ENCODE peak calls at places on chromosome 18, in six cellular contexts. E, R, A, W, M and C are unnamed samples.

GRCh38 chr18:32139835-32140283 is 48.2 kb downstream of the RNF138 start:
- DNase-seq in E (no peak), R (no peak), A (no peak), W (no peak), M (no peak), C (no peak)

GRCh38 chr18:46469186-46469915 is 187.7 kb downstream of the LOXHD1 start:
- DNase-seq in E (peak; percentile 23), R (no peak), A (no peak), W (no peak), M (no peak), C (no peak)

GRCh38 chr18:5895886-5896740 is 791 bp upstream of the TMEM200C start:
- DNase-seq in E (peak; percentile 76), R (peak; percentile 53), A (peak; percentile 34), W (peak; percentile 54), M (no peak), C (no peak)

GRCh38 chr18:78242307-78242643 is 737.3 kb upstream of the SALL3 start:
- DNase-seq in E (no peak), R (peak; percentile 49), A (no peak), W (peak; percentile 55), M (no peak), C (no peak)

GRCh38 chr18:74598350-74599001 is 806 bp downstream of the ZNF407 start:
- DNase-seq in E (peak; percentile 55), R (peak; percentile 75), A (peak; percentile 60), W (peak; percentile 37), M (peak; percentile 73), C (peak; percentile 84)

GRCh38 chr18:51400721-51401120 is 203.2 kb upstream of the MEX3C start:
- DNase-seq in E (no peak), R (no peak), A (no peak), W (no peak), M (no peak), C (no peak)

GRCh38 chr18:75698861-75699260 is 271.4 kb upstream of the SMIM21 start:
- DNase-seq in E (no peak), R (no peak), A (no peak), W (no peak), M (no peak), C (no peak)

GRCh38 chr18:26510337-26510736 is 38.0 kb downstream of the KCTD1 start:
- DNase-seq in E (no peak), R (no peak), A (no peak), W (no peak), M (no peak), C (no peak)

DNA sequence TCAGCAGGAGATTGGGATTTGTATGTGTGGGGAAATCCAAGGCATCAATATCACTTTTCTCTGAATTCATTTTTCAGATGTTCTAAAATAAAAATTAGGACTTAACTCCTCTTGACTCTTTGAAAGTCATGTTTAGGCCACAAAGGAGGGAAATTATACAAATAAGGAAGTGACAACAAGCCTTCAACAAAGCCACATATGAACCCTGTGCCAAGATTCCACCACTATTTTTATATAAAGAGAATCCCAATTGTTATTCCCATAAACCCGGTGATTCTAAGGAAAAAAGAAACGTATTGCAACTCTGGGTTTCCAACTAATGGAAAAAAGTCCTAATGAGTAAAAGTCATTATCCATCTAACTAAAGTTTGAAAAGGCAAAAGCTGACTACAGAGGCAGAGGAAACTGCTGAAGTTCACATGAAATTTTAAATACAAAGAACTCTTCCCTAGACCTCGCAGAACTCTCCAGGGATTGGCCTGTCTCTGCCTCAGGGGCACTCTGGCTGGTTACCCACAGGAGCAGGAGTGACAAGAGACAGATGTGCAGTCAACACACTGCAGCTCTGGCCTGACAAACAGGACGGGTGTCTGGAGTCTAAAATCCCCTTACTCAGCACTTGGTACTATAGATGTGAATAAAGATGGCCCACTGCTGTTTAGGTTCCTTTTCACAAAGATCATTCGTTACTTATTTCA is 11.5 kb downstream of the NPC1 start:
- DNase-seq in E (no peak), R (no peak), A (no peak), W (no peak), M (no peak), C (no peak)
- H3K27ac ChIP-seq in E (no peak overlapping the region), R (peak overlapping the region; percentile 76), A (no peak overlapping the region), W (no peak overlapping the region), M (peak overlapping the region; percentile 30), C (peak overlapping the region; percentile 30)

DNA sequence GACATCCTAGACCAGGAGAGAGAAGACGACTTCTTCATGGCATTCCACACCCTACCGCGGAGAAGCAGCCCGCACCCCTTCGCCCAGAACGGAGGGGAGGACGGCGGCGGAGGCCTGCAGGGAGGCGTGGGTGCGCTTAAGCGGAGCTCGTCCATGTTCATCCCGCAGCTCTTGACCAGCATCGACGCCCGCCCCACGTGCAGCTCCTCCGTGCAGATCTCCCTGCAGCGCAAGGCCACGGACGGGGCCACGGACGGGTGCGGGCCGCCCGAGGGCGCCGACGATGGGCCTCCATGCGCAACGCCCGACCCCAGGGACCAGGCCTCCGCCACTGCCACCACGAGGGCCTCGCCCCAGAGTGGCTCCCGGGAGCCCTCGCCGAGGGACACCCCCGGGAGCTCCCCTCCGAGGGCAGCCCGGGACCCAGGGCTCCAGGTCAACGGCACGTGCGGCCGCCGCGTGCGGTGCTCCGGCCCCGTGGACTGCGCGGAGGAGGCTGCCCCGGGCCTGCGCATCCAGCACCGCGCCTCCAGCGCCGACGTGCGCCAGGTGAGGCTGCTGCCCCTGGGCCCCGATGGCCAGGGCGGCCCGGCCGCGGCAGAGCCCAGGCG is 211.8 kb downstream of the NEDD4L start:
- DNase-seq in E (no peak), R (peak; percentile 35), A (peak; percentile 30), W (no peak), M (no peak), C (no peak)
- H3K27ac ChIP-seq in E (no peak overlapping the region), R (peak overlapping the region; percentile 65), A (peak overlapping the region; percentile 93), W (no peak overlapping the region), M (no peak overlapping the region), C (no peak overlapping the region)

DNA sequence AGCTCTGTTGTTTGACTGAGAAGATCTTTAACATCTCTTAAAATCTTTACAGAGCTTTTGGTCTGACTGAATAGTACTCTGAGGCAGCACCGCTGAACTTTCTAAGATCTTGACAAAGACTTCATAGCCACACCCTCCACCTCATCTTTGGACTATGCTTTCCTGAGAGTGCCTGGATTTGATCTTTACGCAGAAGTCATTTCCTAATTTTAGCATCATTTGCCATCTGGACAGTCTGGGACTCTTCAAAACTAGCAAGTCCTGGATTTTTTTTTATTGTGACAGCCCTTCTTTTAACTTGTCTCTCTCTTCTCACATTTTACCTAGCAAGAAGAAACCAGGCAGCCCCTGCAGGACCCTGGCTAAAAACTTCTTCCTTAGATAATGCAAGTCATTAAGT is 188.9 kb downstream of the CTIF start:
- DNase-seq in E (no peak), R (no peak), A (no peak), W (no peak), M (no peak), C (no peak)
- H3K27ac ChIP-seq in E (peak overlapping the region; percentile 66), R (peak overlapping the region; percentile 67), A (peak overlapping the region; percentile 60), W (no peak overlapping the region), M (no peak overlapping the region), C (no peak overlapping the region)

GRCh38 chr18:14026199-14026598 is 106.0 kb downstream of the ZNF519 start:
- DNase-seq in E (no peak), R (no peak), A (no peak), W (no peak), M (no peak), C (no peak)
- H3K27ac ChIP-seq in E (no peak overlapping the region), R (no peak overlapping the region), A (no peak overlapping the region), W (no peak overlapping the region), M (no peak overlapping the region), C (no peak overlapping the region)

DNA sequence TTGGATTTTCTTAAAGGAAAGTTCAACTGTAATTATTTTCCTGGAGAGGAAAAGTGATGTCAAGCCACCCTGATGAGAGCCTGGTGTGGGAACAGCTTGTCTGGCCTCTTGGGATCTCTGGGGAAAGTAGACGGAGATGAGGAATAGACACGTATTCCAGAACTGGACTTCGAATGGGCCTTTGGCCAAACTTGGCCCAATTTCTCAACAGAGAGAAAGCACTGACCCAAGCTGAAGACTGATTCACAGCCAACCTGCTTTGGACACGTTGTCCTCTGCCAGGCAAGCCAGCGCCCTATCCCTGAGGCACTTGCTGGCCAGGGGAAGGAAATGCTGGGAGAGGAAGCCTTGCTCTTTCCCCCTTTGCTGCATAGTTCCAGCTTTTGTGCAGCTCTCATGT is 70.8 kb upstream of the CTAGE1 start:
- DNase-seq in E (no peak), R (peak; percentile 83), A (peak; percentile 54), W (peak; percentile 70), M (no peak), C (no peak)
- H3K27ac ChIP-seq in E (no peak overlapping the region), R (peak overlapping the region; percentile 40), A (no peak overlapping the region), W (no peak overlapping the region), M (no peak overlapping the region), C (no peak overlapping the region)

DNA sequence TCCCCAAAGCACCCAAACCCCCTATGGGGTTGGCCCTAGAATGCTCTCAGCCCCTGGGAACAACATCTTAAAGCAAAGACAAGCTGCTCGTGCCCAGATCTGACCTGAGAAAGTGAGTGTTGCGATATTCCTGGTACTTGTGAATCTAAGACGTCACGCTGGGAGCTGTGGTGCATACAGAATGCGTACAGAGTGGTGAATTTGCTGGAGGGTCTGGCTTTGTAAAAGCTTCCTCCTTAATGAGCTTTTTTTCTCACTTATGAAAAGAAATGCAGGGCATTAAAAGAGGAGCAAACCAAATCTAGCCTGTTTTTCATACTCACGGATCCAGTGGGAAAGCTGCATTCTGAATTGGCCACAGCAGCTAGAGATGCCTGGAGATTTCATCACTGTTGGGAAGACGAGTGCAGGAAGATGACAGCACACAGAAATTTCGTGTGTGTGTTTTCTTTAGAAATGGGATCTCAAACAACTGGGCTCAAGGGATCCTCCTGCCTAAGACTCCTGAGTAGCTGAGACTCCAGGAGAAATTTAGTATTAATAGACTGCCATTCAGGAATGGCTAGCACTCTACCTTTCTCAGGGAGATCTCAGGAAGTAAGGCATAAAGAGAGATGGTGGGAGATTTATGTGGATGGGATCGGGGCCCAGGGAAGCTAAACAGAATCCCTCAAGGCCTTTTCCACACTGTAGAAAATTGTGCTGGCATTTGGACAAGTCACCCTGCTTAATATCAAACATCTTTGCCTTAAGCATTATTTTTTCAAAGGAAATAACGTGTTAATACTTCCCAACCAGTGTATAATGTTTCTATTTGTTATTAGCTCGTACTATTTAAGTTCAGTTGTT is 181.3 kb downstream of the ALPK2 start:
- DNase-seq in E (peak; percentile 20), R (no peak), A (no peak), W (no peak), M (no peak), C (no peak)
- H3K27ac ChIP-seq in E (no peak overlapping the region), R (no peak overlapping the region), A (peak overlapping the region; percentile 81), W (no peak overlapping the region), M (no peak overlapping the region), C (no peak overlapping the region)